ENCODE peak calls at places on chromosome 21, in four cellular contexts. P is left ventricle myocardium inferior, Y is colonic mucosa, G is hepatocyte. C is an unnamed sample. For H3K36me3, the result is how much of the 10 kb centered on the place peaks cover.

GRCh38 chr21:9839011-9839661 is 682.2 kb upstream of the TPTE start:
- DNase-seq in P (peak), G (peak), Y (no peak), C (no peak)

GRCh38 chr21:23401278-23401677 is 2206.0 kb downstream of the MRPL39 start:
- DNase-seq in P (no peak), G (peak), Y (no peak), C (no peak)

GRCh38 chr21:43884861-43885370 is 19.9 kb downstream of the AGPAT3 start:
- DNase-seq in Y (no peak), G (no peak), P (no peak), C (no peak)

GRCh38 chr21:31457675-31458074 is 113.6 kb upstream of the TIAM1 start:
- DNase-seq in P (no peak), Y (no peak), G (no peak), C (no peak)

GRCh38 chr21:22393324-22393723 is 1395.1 kb downstream of the NCAM2 start:
- DNase-seq in G (no peak), P (no peak), Y (no peak), C (no peak)

GRCh38 chr21:38310619-38311018 is 53.8 kb downstream of the KCNJ15 start:
- DNase-seq in P (no peak), Y (no peak), G (no peak), C (no peak)

GRCh38 chr21:29005696-29006095 is 13.0 kb upstream of the LTN1 start:
- DNase-seq in G (no peak), Y (no peak), P (no peak), C (no peak)

GRCh38 chr21:18249542-18250152 is 5.0 kb downstream of the CHODL start:
- DNase-seq in Y (no peak), G (no peak), P (no peak), C (no peak)

GRCh38 chr21:15135867-15136629 is 71.2 kb upstream of the NRIP1 start:
- DNase-seq in P (no peak), Y (no peak), G (no peak), C (no peak)

GRCh38 chr21:27648560-27648959 is 681.7 kb upstream of the ADAMTS5 start:
- DNase-seq in G (peak), P (no peak), Y (no peak), C (no peak)

GRCh38 chr21:28624626-28625025 is 368.1 kb downstream of the LTN1 start:
- DNase-seq in P (no peak), G (no peak), Y (no peak), C (no peak)

GRCh38 chr21:26199471-26199870 is 28.9 kb upstream of the APP start:
- DNase-seq in Y (no peak), G (no peak), P (no peak), C (no peak)

GRCh38 chr21:29320021-29320420 is 21.3 kb downstream of the BACH1 start:
- DNase-seq in Y (no peak), P (no peak), G (no peak), C (no peak)

GRCh38 chr21:43911935-43912487 is 47.0 kb downstream of the AGPAT3 start:
- DNase-seq in G (no peak), Y (no peak), P (no peak), C (no peak)

GRCh38 chr21:32705139-32705538 is 22.7 kb downstream of the SYNJ1 start:
- DNase-seq in G (no peak), Y (no peak), P (no peak), C (no peak)

GRCh38 chr21:39048574-39048973 is 134.7 kb downstream of the PSMG1 start:
- DNase-seq in Y (no peak), P (no peak), G (no peak), C (no peak)

GRCh38 chr21:29697555-29698193 is 242.1 kb downstream of the GRIK1 start:
- DNase-seq in Y (no peak), P (no peak), G (no peak), C (peak)

GRCh38 chr21:29316029-29316742 is 17.5 kb downstream of the BACH1 start:
- DNase-seq in Y (no peak), G (no peak), P (no peak), C (no peak)

DNA sequence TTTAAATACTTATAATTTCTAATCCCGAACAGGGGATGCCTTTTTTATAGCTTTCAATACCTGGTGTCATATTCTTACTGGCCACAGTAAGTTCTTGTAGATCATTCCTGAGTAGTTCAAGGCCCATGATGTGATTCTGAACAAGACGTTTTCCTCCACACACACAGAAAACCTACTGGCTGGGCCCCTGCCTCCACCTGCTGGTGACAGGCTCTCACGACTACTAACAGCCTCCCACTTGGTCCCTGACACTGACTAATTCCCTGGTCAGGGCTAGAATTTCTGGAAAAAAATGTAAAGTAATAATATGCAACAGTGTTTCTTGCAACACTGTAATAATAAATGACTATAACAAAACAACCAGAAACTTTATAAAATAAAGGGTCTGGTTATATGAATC is 50.4 kb upstream of the RIPK4 start:
- DNase-seq in P (no peak), Y (peak), G (peak), C (no peak)
- TF ChIP-seq CTCF in P (peak), Y (peak), G (peak), C (peak)

DNA sequence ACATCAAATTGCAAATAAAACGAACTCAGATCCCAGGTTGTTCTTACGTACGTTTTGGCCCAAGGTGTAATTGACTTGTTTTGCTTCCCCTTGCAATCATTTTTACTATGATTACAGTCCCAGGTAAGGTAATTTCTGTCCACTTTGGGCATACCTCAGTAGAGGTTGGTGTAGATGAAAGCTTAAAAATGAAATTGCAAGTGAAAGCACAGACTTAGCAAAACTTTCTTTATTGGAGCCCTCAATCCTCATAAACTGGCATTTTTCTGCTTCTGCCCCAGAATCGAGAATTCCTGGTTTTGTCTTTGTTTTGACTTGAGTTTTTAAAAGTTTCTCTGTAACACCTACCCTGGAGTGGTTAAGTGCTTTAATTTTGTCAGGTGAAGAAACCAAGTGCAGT is 9.4 kb downstream of the MRPS6 start:
- DNase-seq in G (no peak), Y (no peak), P (no peak), C (no peak)
- H3K4me3 ChIP-seq in G (no peak), Y (no peak), P (no peak), C (no peak)

DNA sequence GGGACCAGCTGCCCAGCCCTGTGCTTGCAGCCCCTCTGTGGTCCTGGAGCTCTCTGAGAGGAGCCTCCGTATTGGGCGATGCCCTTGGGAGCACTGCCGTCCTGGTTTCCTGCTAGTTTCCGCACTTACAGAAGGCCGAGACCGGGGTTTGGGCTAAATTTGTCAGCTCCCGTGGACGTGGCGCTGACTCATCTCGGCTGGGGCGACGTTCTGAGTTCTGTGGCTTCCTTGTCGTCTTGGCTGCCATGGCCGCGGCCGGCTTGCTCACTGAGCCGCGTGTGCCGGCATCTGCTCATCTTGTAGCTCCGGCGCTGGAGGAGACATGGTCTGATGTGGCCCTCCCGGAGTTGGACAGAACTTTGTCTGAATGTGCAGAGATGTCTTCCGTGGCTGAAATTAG is 64.9 kb downstream of the PCNT start:
- DNase-seq in P (no peak), G (no peak), Y (no peak), C (no peak)
- H3K36me3 ChIP-seq in P (half or more), G (under half), Y (under half), C (under half)

GRCh38 chr21:14120091-14120734 is 90.5 kb downstream of the LIPI start:
- DNase-seq in P (no peak), G (peak), Y (peak), C (no peak)
- TF ChIP-seq CTCF in P (peak), G (peak), Y (peak), C (peak)

DNA sequence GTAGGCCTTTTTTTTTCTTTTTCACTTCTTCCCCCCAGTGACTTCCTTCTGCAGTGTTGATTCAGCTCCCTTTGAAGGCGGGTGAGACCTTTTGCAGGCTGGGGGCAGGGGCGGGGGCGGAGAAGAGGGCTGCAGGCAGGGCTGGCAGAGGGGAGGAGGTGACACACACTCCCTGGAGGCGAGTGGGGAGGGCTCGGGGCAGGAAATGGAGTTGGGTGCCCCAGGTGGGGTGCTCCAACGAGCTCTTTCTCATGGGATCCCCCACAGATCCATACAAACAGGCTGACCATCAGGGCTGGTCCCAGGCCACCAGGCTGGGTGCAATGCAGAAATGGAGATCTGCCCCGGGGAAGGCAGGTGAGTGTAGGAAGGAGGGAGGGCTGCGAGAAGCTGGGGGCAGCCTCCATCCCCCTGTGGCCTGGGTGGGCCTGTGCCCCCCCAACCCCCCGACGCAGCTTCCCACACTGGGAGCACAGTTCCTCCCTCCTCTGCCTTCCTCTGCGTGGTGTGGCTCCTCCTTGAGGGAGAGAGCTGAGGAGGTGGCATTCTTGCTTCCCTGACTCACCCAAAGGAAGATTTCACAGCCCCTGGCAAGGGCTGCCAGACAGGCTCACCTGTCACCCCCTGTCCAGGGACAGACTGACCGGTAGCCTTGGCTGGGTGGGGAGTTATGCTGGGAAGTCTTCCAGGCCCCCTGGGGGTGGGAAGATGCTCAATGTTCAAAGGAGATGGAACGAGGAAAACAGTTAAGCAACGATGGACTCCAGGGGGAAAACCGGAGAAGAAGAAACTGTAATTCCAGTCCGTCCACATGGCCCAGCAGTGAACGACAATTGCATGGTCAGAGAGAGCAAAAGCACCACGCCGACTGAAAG is 7.1 kb upstream of the ITGB2 start:
- DNase-seq in P (peak), Y (peak), G (peak), C (peak)
- H3K4me3 ChIP-seq in P (peak), Y (peak), G (no peak), C (peak)

GRCh38 chr21:46527801-46528200 is 69.1 kb downstream of the DIP2A start:
- DNase-seq in P (no peak), G (no peak), Y (no peak), C (no peak)
- H3K36me3 ChIP-seq in P (under half), G (under half), Y (under half), C (under half)

GRCh38 chr21:37220981-37221664 is 46.0 kb downstream of the VPS26C start:
- DNase-seq in G (peak), Y (peak), P (peak), C (peak)

GRCh38 chr21:37219766-37220432 is 47.2 kb downstream of the VPS26C start:
- DNase-seq in P (no peak), G (no peak), Y (no peak), C (no peak)

GRCh38 chr21:37223804-37224345 is 43.3 kb downstream of the VPS26C start:
- DNase-seq in Y (no peak), G (no peak), P (no peak), C (no peak)

GRCh38 chr21:37224861-37225260 is 42.3 kb downstream of the VPS26C start:
- DNase-seq in Y (no peak), P (no peak), G (no peak), C (no peak)

DNA sequence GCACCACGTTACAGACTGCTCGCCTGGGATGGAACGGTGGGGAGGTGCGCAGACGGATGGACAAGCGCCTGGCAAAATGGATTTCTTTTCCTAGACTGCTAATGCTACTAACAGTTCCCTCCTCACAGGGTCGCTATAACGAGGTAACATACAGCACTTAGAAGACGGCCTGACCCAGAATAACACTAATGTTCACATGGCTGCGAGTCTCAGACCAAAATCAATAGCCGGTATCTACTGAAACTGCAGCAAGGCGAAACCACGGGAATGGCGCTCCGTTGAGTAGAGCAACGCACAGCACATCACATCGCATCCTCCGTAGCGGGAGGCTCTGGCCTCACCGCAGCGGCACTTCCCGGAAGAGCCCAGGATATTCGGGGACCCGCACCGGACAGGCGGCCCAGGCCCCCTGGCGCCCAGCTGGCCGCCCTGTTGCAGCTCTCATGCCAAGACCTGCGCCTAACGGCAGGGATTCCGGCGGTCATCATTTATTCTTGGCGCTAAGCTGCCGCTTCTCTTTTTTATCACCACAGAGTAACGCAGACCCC is 46.6 kb downstream of the VPS26C start:
- DNase-seq in Y (no peak), G (no peak), P (no peak), C (no peak)
- TF ChIP-seq CTCF in Y (no peak), G (no peak), P (peak), C (peak)

DNA sequence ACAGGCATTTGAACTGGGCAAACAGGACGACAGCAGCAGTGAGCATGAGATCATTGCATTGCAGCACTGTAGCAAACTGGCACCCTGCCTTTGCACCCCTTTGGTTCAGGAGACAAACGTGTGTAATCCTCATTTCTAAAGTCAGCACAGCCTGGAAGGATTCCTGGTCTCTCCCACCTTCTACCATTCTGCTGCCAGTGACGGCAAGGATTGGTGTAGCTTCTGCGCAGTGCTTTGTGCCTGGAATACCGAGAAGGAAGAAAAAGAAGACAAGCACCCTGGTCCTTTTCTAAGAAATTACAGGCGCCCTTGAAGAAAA is 805.3 kb downstream of the USP25 start:
- DNase-seq in G (no peak), Y (no peak), P (peak), C (no peak)
- H3K4me3 ChIP-seq in G (no peak), Y (no peak), P (peak), C (no peak)

GRCh38 chr21:35921471-35921870 is 138.9 kb downstream of the SETD4 start:
- DNase-seq in P (no peak), G (no peak), Y (no peak), C (no peak)
- H3K36me3 ChIP-seq in P (under half), G (under half), Y (under half), C (under half)

C was measured in GM06990.